ENCODE peak calls at places on chromosomes 1 and 21, in four cellular contexts. C, S, O and J are unnamed samples.

GRCh38 chr21:43266534-43266933 is 97.7 kb downstream of the CRYAA start:
- DNase-seq in C (peak; percentile 78), S (peak; percentile 33), O (no peak), J (no peak)

GRCh38 chr1:6054596-6054995 is 8.9 kb downstream of the KCNAB2 start:
- DNase-seq in C (no peak), S (no peak), O (no peak), J (no peak)

GRCh38 chr1:20470174-20470573 is 15.8 kb downstream of the CAMK2N1 start:
- DNase-seq in C (no peak), S (no peak), O (no peak), J (no peak)

GRCh38 chr21:14864211-14865021 is 200.4 kb downstream of the NRIP1 start:
- DNase-seq in C (peak; percentile 90), S (peak; percentile 69), O (no peak), J (peak; percentile 48)

GRCh38 chr1:86788300-86789206 is 84.2 kb downstream of the SH3GLB1 start:
- DNase-seq in C (peak; percentile 84), S (peak; percentile 79), O (no peak), J (no peak)

GRCh38 chr1:77424236-77424635 is 142.4 kb downstream of the AK5 start:
- DNase-seq in C (peak; percentile 33), S (peak; percentile 68), O (no peak), J (no peak)

GRCh38 chr1:5497471-5497870 is 494.8 kb downstream of the NPHP4 start:
- DNase-seq in C (no peak), S (no peak), O (no peak), J (no peak)

GRCh38 chr1:21633992-21634475 is 35.1 kb downstream of the RAP1GAP start:
- DNase-seq in C (no peak), S (no peak), O (no peak), J (no peak)

GRCh38 chr1:162902372-162902771 is 41.4 kb upstream of the CCDC190 start:
- DNase-seq in C (peak; percentile 83), S (peak; percentile 57), O (no peak), J (no peak)

GRCh38 chr1:14970115-14970798 is 183.3 kb upstream of the TMEM51 start:
- DNase-seq in C (peak; percentile 95), S (peak; percentile 97), O (peak; percentile 48), J (no peak)

GRCh38 chr1:243471026-243471685 is 215.3 kb downstream of the SDCCAG8 start:
- DNase-seq in C (no peak), S (no peak), O (no peak), J (no peak)

GRCh38 chr1:182740120-182740519 is 49.5 kb upstream of the NPL start:
- DNase-seq in C (no peak), S (no peak), O (no peak), J (no peak)

GRCh38 chr1:43358121-43358745 is 548 bp upstream of the CDC20 start:
- DNase-seq in C (peak; percentile 51), S (peak; percentile 32), O (no peak), J (peak; percentile 71)

GRCh38 chr1:26237230-26237966 is 3.4 kb downstream of the CEP85 start:
- DNase-seq in C (peak; percentile 67), S (peak; percentile 5), O (no peak), J (no peak)

GRCh38 chr1:65949230-65949626 is 156.5 kb downstream of the PDE4B start:
- DNase-seq in C (peak; percentile 25), S (peak; percentile 48), O (no peak), J (no peak)

GRCh38 chr1:59020151-59020997 is 236.5 kb upstream of the JUN start:
- DNase-seq in C (peak; percentile 86), S (peak; percentile 73), O (no peak), J (peak; percentile 75)

GRCh38 chr1:117541003-117541402 is 64.8 kb upstream of the TENT5C start:
- DNase-seq in C (no peak), S (peak; percentile 33), O (no peak), J (no peak)

GRCh38 chr1:163147019-163147418 is 55.7 kb downstream of the RGS5 start:
- DNase-seq in C (no peak), S (no peak), O (no peak), J (no peak)

GRCh38 chr1:25779387-25779786 is 20.6 kb upstream of the SELENON start:
- DNase-seq in C (no peak), S (no peak), O (no peak), J (no peak)

GRCh38 chr1:15489052-15489736 is 13.3 kb downstream of the CELA2B start:
- DNase-seq in C (no peak), S (no peak), O (no peak), J (no peak)

GRCh38 chr1:54227836-54228435 is 28.0 kb downstream of the MRPL37 start:
- DNase-seq in C (no peak), S (peak; percentile 5), O (no peak), J (no peak)

GRCh38 chr1:92752719-92753118 is 32.2 kb downstream of the EVI5 start:
- DNase-seq in C (no peak), S (no peak), O (no peak), J (no peak)

GRCh38 chr1:99814373-99814900 is 35.7 kb upstream of the AGL start:
- DNase-seq in C (no peak), S (no peak), O (no peak), J (no peak)

GRCh38 chr1:103517380-103518047 is 8.0 kb upstream of the RNPC3 start:
- DNase-seq in C (peak; percentile 43), S (peak; percentile 3), O (no peak), J (peak; percentile 15)

GRCh38 chr1:215002471-215002870 is 80.1 kb upstream of the KCNK2 start:
- DNase-seq in C (peak; percentile 67), S (peak; percentile 100), O (no peak), J (no peak)

GRCh38 chr1:58823481-58824010 is 39.7 kb upstream of the JUN start:
- DNase-seq in C (peak; percentile 95), S (peak; percentile 51), O (no peak), J (no peak)

GRCh38 chr1:225461533-225462428 is 33.9 kb upstream of the LBR start:
- DNase-seq in C (no peak), S (peak; percentile 37), O (no peak), J (no peak)

DNA sequence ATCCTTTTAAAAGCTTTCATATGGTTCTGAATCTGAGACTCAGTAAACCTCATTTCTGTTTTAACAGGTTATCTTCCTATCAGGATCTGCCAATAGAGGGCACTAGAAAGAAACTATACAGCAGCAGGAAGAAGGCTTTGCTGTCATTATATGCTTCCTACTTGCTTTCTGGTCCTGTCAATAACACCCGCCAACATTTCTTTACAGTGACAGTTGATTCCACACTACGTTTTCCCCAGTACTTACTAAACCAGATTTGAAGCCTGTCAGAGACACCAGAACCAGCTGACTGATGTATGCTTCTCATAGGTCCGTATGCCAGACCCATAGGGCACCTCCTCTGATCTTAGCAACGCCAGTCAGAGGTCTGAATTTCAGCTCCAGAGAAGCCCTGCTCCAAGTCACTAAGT is 341.0 kb upstream of the NEGR1 start:
- DNase-seq in C (peak; percentile 43), S (peak; percentile 56), O (no peak), J (peak; percentile 26)
- TF ChIP-seq CTCF in C (peak; percentile 51), S (peak; percentile 81), O (peak; percentile 71), J (peak; percentile 51)

GRCh38 chr1:201041011-201041410 is 17.5 kb upstream of the KIF21B start:
- DNase-seq in C (no peak), S (no peak), O (no peak), J (no peak)
- TF ChIP-seq CTCF in C (no peak), S (no peak), O (no peak), J (no peak)

DNA sequence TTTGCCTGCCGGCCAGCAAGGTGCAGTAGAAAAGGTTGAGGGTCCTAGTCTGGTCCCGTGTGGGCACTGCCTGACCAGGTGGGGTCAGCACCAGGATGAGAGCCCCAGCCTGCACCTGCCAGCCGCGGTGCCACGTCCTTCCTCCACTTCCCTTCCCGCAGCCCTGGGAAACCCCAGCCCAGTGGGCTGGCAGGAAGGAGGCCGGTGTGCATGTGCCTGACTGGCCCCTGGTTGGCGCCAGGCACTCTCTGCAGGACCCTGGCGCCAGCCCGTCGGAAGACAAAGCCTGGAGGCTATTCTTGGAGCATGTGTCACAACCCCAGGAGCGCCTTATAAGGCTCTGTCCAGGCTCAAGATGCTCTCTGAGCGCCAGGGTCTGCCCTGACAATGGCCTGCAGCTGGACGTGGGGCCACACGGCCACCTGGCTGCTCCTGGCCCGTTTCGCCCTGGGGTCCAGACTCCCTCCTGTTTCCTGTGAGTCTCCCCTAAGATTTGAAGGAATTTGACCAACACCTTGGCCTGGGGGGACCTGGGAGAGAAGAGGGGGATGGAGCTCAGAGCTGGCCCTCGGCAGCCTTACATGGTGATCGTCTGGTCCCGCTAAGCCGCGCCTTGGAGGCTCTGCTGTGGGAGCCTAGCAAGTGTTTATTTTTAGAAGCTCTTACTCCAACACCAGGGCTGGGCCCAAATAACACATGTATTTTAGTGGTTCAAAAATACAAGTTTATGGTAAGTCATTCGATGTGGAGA is 31.9 kb upstream of the POFUT2 start:
- DNase-seq in C (peak; percentile 53), S (peak; percentile 57), O (no peak), J (no peak)
- TF ChIP-seq CTCF in C (no peak), S (no peak), O (no peak), J (no peak)

GRCh38 chr1:119291611-119292206 is 76.9 kb upstream of the HAO2 start:
- DNase-seq in C (no peak), S (peak; percentile 65), O (no peak), J (no peak)

GRCh38 chr1:119290297-119290696 is 78.3 kb upstream of the HAO2 start:
- DNase-seq in C (no peak), S (no peak), O (no peak), J (no peak)

GRCh38 chr1:119288751-119289150 is 79.8 kb upstream of the HAO2 start:
- DNase-seq in C (peak; percentile 82), S (peak; percentile 57), O (no peak), J (no peak)

GRCh38 chr1:119285482-119285881 is 83.1 kb upstream of the HAO2 start:
- DNase-seq in C (peak; percentile 91), S (peak; percentile 85), O (no peak), J (no peak)

DNA sequence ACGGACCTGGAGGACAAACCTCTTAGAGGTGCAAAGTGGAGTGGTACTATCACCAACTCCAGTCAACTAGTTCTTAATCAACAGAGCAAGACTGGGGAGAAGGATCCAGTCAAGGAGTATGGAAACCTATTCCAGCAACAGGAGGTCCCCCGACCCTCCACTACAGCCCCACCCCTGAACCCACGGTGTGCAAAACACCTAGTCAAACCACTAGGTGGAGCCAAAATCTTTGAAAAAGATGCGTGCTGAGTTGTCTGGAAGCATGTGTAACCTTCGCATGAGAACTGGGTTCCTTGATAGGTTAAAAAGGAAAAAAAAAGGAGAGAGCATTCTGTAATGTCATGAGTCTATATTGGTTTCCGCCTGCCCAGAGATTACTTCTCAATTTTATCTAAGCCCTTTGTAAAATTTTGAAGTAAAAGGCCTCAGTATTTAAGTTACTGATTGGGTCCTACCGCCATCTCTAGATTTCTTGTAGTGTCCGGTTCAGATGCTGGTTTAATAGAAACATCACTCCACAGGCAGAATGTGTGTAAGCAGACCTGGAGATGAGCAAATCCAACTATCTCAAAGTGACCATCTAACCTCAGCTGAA is 81.9 kb upstream of the HAO2 start:
- DNase-seq in C (peak; percentile 73), S (peak; percentile 44), O (no peak), J (peak; percentile 51)
- TF ChIP-seq CTCF in C (peak; percentile 78), S (peak; percentile 55), O (peak; percentile 65), J (peak; percentile 74)